ENCODE peak calls at places on chromosomes 5 and 9, in six cellular contexts. V is suprapubic skin, F is AG09309, S is activated B cell treated with CpG ODN at 0.5 μM for 24 hours, G is left lung, N is neural crest cell. W is an unnamed sample.
A peak's percentile ranks its signal among the peaks of the same experiment; 100 is the strongest.

GRCh38 chr5:82590112-82590511 is 312.0 kb upstream of the RPS23 start:
- DNase-seq in V (no peak), F (no peak), S (no peak), G (no peak), N (no peak), W (no peak)

GRCh38 chr9:81826541-81826906 is 101.7 kb upstream of the SPATA31D4 start:
- DNase-seq in V (no peak), F (no peak), S (no peak), G (peak; percentile 43), N (no peak), W (no peak)

GRCh38 chr5:310516-310915 is 11.0 kb upstream of the AHRR start:
- DNase-seq in V (peak; percentile 28), F (no peak), S (no peak), G (no peak), N (no peak), W (no peak)

GRCh38 chr5:20514145-20514544 is 526.1 kb upstream of the CDH18 start:
- DNase-seq in V (no peak), F (no peak), S (no peak), G (no peak), N (no peak), W (no peak)

GRCh38 chr9:98838155-98838904 is 30.9 kb downstream of the GALNT12 start:
- DNase-seq in V (no peak), F (no peak), S (no peak), G (no peak), N (no peak), W (no peak)

GRCh38 chr5:174457141-174457678 is 267.2 kb upstream of the MSX2 start:
- DNase-seq in V (no peak), F (no peak), S (no peak), G (no peak), N (no peak), W (no peak)

GRCh38 chr5:178211095-178212048 is 7.0 kb downstream of the HNRNPAB start:
- DNase-seq in V (no peak), F (no peak), S (no peak), G (no peak), N (no peak), W (no peak)

GRCh38 chr5:83608122-83608521 is 112.5 kb downstream of the HAPLN1 start:
- DNase-seq in V (no peak), F (no peak), S (no peak), G (no peak), N (peak; percentile 51), W (no peak)

GRCh38 chr9:886886-887285 is 45.4 kb downstream of the DMRT1 start:
- DNase-seq in V (no peak), F (no peak), S (no peak), G (no peak), N (no peak), W (no peak)

GRCh38 chr5:139592289-139592688 is 31.1 kb downstream of the UBE2D2 start:
- DNase-seq in V (no peak), F (no peak), S (no peak), G (no peak), N (no peak), W (no peak)

GRCh38 chr5:95962785-95963184 is 1.1 kb upstream of the ELL2 start:
- DNase-seq in V (no peak), F (no peak), S (no peak), G (no peak), N (no peak), W (no peak)

GRCh38 chr9:19036611-19037010 is 3.6 kb upstream of the SAXO1 start:
- DNase-seq in V (no peak), F (no peak), S (no peak), G (no peak), N (no peak), W (no peak)

GRCh38 chr5:33488558-33489355 is 48.0 kb downstream of the TARS1 start:
- DNase-seq in V (no peak), F (no peak), S (no peak), G (no peak), N (no peak), W (no peak)

GRCh38 chr5:33491941-33492340 is 51.2 kb downstream of the TARS1 start:
- DNase-seq in V (no peak), F (no peak), S (no peak), G (no peak), N (no peak), W (no peak)

GRCh38 chr5:33489481-33490067 is 48.8 kb downstream of the TARS1 start:
- DNase-seq in V (no peak), F (no peak), S (no peak), G (no peak), N (no peak), W (no peak)

GRCh38 chr5:33487256-33487655 is 46.5 kb downstream of the TARS1 start:
- DNase-seq in V (no peak), F (no peak), S (no peak), G (no peak), N (no peak), W (no peak)

DNA sequence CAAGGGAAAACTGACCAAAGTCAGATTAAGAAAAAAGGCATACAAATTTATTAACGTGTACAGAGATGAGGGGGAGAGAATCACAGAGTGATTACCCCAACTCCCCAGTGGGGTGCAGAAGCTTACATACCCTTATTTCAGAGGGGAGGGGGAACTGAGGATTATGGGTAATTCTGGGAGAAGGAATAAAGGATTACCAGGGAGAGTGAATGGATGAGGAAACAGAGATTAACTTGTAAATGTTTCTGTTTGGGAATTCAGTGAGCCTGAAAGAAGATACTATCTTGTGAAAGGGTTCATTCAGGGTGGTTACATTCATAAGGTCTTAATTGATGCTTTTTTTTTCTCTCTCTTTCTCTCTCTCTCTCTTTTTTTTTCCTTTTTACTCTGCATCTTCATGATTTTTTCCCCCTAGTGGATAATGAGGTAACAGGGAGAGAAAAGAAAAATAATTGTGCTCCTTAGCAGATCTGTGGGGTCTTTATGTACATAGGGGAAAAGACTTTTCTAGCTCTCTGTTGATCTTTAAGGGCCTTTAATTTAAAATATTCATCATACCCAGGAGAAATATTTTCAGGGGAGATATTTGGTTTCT is 49.4 kb downstream of the TARS1 start:
- DNase-seq in V (no peak), F (no peak), S (no peak), G (no peak), N (no peak), W (no peak)
- TF ChIP-seq CTCF in V (no peak), F (no peak), S (no peak), G (no peak), N (no peak), W (no peak)

GRCh38 chr5:16797949-16798348 is 138.1 kb downstream of the MYO10 start:
- DNase-seq in V (no peak), F (no peak), S (no peak), G (no peak), N (no peak), W (no peak)
- TF ChIP-seq CTCF in V (no peak), F (no peak), S (no peak), G (no peak), N (no peak), W (no peak)

GRCh38 chr5:53318303-53318702 is 162.1 kb upstream of the FST start:
- DNase-seq in V (no peak), F (no peak), S (no peak), G (no peak), N (no peak), W (no peak)
- TF ChIP-seq CTCF in V (no peak), F (no peak), S (no peak), G (no peak), N (no peak), W (no peak)

GRCh38 chr5:45696206-45696836 is at the start of gene HCN1:
- DNase-seq in V (peak; percentile 78), F (peak; percentile 21), S (no peak), G (peak; percentile 73), N (peak; percentile 87), W (no peak)
- TF ChIP-seq CTCF in V (no peak), F (peak; percentile 75), S (no peak), G (peak; percentile 51), N (peak; percentile 87), W (peak; percentile 23)

GRCh38 chr5:80866372-80866771 is 93.8 kb upstream of the RASGRF2 start:
- DNase-seq in V (no peak), F (no peak), S (no peak), G (no peak), N (no peak), W (no peak)

GRCh38 chr5:80864109-80864508 is 96.1 kb upstream of the RASGRF2 start:
- DNase-seq in V (no peak), F (no peak), S (no peak), G (no peak), N (no peak), W (no peak)

GRCh38 chr5:80864706-80865435 is 95.3 kb upstream of the RASGRF2 start:
- DNase-seq in V (no peak), F (no peak), S (no peak), G (no peak), N (no peak), W (no peak)

GRCh38 chr5:80867233-80867632 is 92.9 kb upstream of the RASGRF2 start:
- DNase-seq in V (no peak), F (no peak), S (no peak), G (no peak), N (no peak), W (no peak)

DNA sequence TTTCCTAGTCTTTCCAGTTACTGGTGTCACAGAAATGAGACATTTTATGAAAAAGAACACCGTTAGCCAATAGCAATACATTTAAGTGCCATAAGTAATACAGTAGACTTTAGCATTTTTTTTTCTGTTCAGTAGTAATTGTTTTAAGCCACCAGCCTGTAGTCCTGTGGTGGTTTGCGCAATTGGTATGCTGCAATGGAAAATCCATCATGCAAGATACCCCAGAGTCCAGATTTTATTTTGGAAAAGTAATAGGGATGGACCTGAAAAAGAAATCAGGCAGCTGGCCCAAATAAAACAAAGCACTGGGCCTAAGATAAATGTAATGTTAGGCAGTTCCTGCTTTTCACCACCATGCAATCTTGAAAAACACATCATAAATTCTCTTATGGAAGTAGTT is 94.6 kb upstream of the RASGRF2 start:
- DNase-seq in V (no peak), F (peak; percentile 20), S (no peak), G (no peak), N (no peak), W (no peak)
- TF ChIP-seq CTCF in V (no peak), F (no peak), S (no peak), G (no peak), N (no peak), W (no peak)

GRCh38 chr5:144403058-144403457 is 232.4 kb downstream of the KCTD16 start:
- DNase-seq in V (no peak), F (no peak), S (no peak), G (no peak), N (no peak), W (no peak)

GRCh38 chr5:144406463-144406862 is 235.8 kb downstream of the KCTD16 start:
- DNase-seq in V (no peak), F (no peak), S (no peak), G (no peak), N (no peak), W (no peak)

GRCh38 chr5:144405986-144406385 is 235.3 kb downstream of the KCTD16 start:
- DNase-seq in V (no peak), F (no peak), S (no peak), G (no peak), N (no peak), W (no peak)

GRCh38 chr5:144404672-144405071 is 234.0 kb downstream of the KCTD16 start:
- DNase-seq in V (no peak), F (no peak), S (no peak), G (no peak), N (no peak), W (no peak)

DNA sequence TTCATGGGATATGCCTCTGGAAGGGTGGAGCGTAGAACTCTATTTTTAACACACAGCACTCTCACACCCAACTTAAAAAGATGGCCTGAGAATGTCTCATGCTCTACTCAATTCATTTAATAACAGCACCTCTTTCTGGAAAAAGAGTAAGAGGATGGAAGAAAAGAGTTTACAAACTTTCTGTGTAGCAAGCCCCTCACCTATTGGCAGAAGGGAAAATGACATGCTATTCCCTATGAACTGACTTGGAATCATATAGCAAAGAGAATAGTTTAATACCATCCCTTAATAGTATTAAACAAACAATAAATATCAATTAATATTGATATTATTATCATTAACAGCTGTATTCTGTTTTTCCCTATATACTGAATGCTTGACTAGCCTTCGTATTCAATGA is 233.3 kb downstream of the KCTD16 start:
- DNase-seq in V (no peak), F (no peak), S (no peak), G (no peak), N (no peak), W (no peak)
- TF ChIP-seq CTCF in V (no peak), F (no peak), S (no peak), G (no peak), N (peak; percentile 27), W (no peak)